ENCODE peak calls at places on chromosomes 2 and 18, in six cellular contexts. D is esophagus squamous epithelium, H is Peyer's patch, J is uterus, G is transverse colon, X is body of pancreas. B is an unnamed sample. For H3K4me1, the result is how much of the 10 kb centered on the place peaks cover.

GRCh38 chr2:105329561-105330495 is at the start of gene TGFBRAP1:
- DNase-seq in X (peak), D (no peak), G (peak), H (peak), J (peak), B (peak)

GRCh38 chr2:174699993-174700766 is 64.1 kb downstream of the CHRNA1 start:
- DNase-seq in J (no peak), G (no peak), D (no peak), H (no peak), X (no peak), B (no peak)

GRCh38 chr2:160967523-160967922 is 192.7 kb upstream of the TANK start:
- DNase-seq in H (no peak), J (no peak), D (no peak), G (no peak), X (no peak), B (no peak)

GRCh38 chr2:64402876-64403275 is 51.1 kb upstream of the LGALSL start:
- DNase-seq in H (no peak), D (no peak), J (peak), G (no peak), X (no peak), B (no peak)

GRCh38 chr2:143177081-143177786 is 48.0 kb downstream of the ARHGAP15 start:
- DNase-seq in G (no peak), H (no peak), J (no peak), D (no peak), X (no peak), B (no peak)

GRCh38 chr2:42961385-42961800 is 169.0 kb upstream of the HAAO start:
- DNase-seq in J (peak), D (no peak), G (no peak), H (no peak), X (no peak), B (no peak)

GRCh38 chr2:194826241-194826640 is 830.8 kb upstream of the SLC39A10 start:
- DNase-seq in H (no peak), D (no peak), X (no peak), J (no peak), G (no peak), B (no peak)

GRCh38 chr2:39608690-39609457 is 56.8 kb upstream of the TMEM178A start:
- DNase-seq in D (no peak), G (no peak), H (no peak), X (peak), J (no peak), B (no peak)

GRCh38 chr2:98561902-98562695 is 46.2 kb downstream of the COA5 start:
- DNase-seq in G (no peak), D (no peak), H (no peak), J (no peak), X (no peak), B (no peak)

GRCh38 chr2:107338059-107338458 is 452.1 kb upstream of the ST6GAL2 start:
- DNase-seq in X (no peak), H (no peak), G (no peak), D (no peak), J (no peak), B (no peak)

GRCh38 chr2:111119847-111120252 is 864 bp upstream of the BCL2L11 start:
- DNase-seq in D (no peak), H (no peak), J (no peak), G (peak), X (no peak), B (peak)

GRCh38 chr2:57570961-57571360 is 475.6 kb upstream of the VRK2 start:
- DNase-seq in X (no peak), G (no peak), H (no peak), J (no peak), D (no peak), B (no peak)

GRCh38 chr2:7539760-7540159 is 622.5 kb downstream of the RNF144A start:
- DNase-seq in J (no peak), H (no peak), D (no peak), X (no peak), G (no peak), B (no peak)

GRCh38 chr18:30730915-30731314 is 311.6 kb downstream of the DSC3 start:
- DNase-seq in H (no peak), X (no peak), D (no peak), G (no peak), J (no peak), B (no peak)

GRCh38 chr2:207311316-207312005 is 145.7 kb upstream of the KLF7 start:
- DNase-seq in H (no peak), J (peak), D (no peak), X (peak), G (peak), B (peak)

GRCh38 chr18:2223859-2224258 is 347.4 kb downstream of the METTL4 start:
- DNase-seq in X (no peak), H (no peak), D (no peak), J (no peak), G (no peak), B (no peak)

GRCh38 chr18:59446012-59446411 is 86.9 kb upstream of the LMAN1 start:
- DNase-seq in G (no peak), D (no peak), X (no peak), J (no peak), H (no peak), B (no peak)

GRCh38 chr2:239293450-239294430 is 107.1 kb downstream of the HDAC4 start:
- DNase-seq in H (peak), J (no peak), G (peak), D (no peak), X (no peak), B (no peak)

GRCh38 chr2:27954261-27954673 is 63.7 kb downstream of the BABAM2 start:
- DNase-seq in J (no peak), D (no peak), H (no peak), X (no peak), G (peak), B (no peak)

GRCh38 chr18:49725809-49726514 is 87.4 kb downstream of the ACAA2 start:
- DNase-seq in J (peak), X (peak), D (no peak), H (no peak), G (peak), B (peak)

GRCh38 chr2:42492691-42493467 is 903 bp downstream of the KCNG3 start:
- DNase-seq in X (peak), H (peak), J (no peak), G (peak), D (no peak), B (no peak)

GRCh38 chr18:32896781-32897547 is 124.1 kb upstream of the KLHL14 start:
- DNase-seq in J (no peak), D (no peak), X (no peak), H (no peak), G (no peak), B (no peak)

GRCh38 chr2:73821227-73821626 is 7.5 kb upstream of the STAMBP start:
- DNase-seq in J (no peak), H (no peak), G (no peak), D (no peak), X (no peak), B (no peak)

GRCh38 chr2:137185378-137186078 is 420.2 kb downstream of the THSD7B start:
- DNase-seq in G (no peak), J (no peak), H (no peak), D (no peak), X (no peak), B (no peak)

GRCh38 chr2:66569321-66569851 is 134.5 kb downstream of the MEIS1 start:
- DNase-seq in G (no peak), J (peak), X (no peak), D (no peak), H (no peak), B (no peak)

GRCh38 chr2:228545041-228545440 is 363.6 kb upstream of the SPHKAP start:
- DNase-seq in D (no peak), J (no peak), H (no peak), G (no peak), X (no peak), B (no peak)

GRCh38 chr2:5444854-5445253 is 247.3 kb upstream of the SOX11 start:
- DNase-seq in G (no peak), J (no peak), X (no peak), H (no peak), D (no peak), B (no peak)

GRCh38 chr2:200159829-200160781 is 146.4 kb upstream of the SPATS2L start:
- DNase-seq in G (no peak), D (no peak), H (no peak), J (no peak), X (no peak), B (no peak)

GRCh38 chr2:111121873-111122630 is 1.3 kb downstream of the BCL2L11 start:
- DNase-seq in J (peak), G (peak), H (peak), X (peak), D (peak), B (peak)

GRCh38 chr18:57004366-57005121 is 142.3 kb upstream of the BOD1L2 start:
- DNase-seq in X (no peak), D (no peak), G (no peak), J (no peak), H (no peak), B (no peak)

GRCh38 chr2:73283545-73284295 is 558 bp downstream of the FBXO41 start:
- DNase-seq in X (no peak), J (no peak), G (no peak), H (no peak), D (no peak), B (no peak)

GRCh38 chr2:128321784-128322650 is 3.3 kb upstream of the HS6ST1 start:
- DNase-seq in X (peak), D (no peak), G (peak), H (peak), J (peak), B (peak)
- TF ChIP-seq POLR2A in X (peak), D (peak), G (peak), H (no peak), J (peak), B (peak)

GRCh38 chr2:172439911-172440310 is 12.5 kb downstream of the ITGA6 start:
- DNase-seq in H (no peak), J (no peak), D (no peak), G (no peak), X (no peak), B (no peak)
- H3K4me1 ChIP-seq in H (under half), J (under half), D (half or more), G (under half), X (half or more), B (under half)

GRCh38 chr2:179272406-179273192 is 8.0 kb upstream of the SESTD1 start:
- DNase-seq in D (no peak), X (no peak), H (no peak), J (no peak), G (no peak), B (no peak)
- H3K4me3 ChIP-seq in D (peak), X (no peak), H (no peak), J (no peak), G (no peak), B (no peak)

DNA sequence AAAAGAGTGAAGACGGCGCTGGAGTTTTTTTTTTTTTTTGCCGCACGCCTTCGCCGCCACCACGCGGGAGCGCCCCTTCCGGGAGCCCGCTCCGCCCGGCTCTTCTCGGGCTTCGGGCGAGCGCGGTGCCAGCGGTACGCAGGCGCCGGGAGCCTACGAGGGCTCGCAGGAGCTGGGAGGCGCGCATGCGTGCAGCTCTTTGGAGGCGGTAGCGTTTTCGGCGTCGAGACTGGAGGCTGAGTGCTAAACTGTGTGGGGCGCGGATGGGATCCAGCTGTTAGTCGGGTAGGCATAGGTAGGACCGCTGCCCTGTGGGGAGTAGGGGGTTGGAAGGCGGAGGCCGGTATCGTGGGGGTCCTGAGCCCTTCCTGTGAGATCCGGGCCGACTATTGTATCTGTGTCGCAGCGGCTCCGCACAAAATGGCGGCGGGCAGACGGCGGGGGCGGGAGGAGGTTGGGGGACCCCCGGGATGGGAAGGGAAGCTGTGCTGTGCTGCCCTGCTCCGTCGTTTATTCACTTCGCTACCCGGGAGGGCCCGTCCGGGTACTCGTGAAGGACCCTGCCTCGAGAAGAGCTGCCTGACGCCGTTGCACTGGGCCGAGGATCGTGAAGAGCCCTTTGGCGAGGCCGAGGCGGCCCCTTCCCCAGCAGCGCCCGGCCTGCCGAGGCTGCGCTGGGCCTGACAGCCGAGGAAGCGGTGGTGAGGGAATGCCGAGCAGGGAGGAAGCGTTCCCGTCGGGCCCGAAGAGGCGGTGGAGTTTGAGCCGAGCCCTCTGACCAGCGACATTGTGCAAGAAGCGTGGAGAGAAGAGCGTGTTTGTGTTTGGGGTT is at the start of gene ZNF638:
- DNase-seq in J (peak), G (peak), D (peak), H (peak), X (peak), B (peak)
- TF ChIP-seq POLR2A in J (peak), G (peak), D (peak), H (peak), X (peak), B (peak)

DNA sequence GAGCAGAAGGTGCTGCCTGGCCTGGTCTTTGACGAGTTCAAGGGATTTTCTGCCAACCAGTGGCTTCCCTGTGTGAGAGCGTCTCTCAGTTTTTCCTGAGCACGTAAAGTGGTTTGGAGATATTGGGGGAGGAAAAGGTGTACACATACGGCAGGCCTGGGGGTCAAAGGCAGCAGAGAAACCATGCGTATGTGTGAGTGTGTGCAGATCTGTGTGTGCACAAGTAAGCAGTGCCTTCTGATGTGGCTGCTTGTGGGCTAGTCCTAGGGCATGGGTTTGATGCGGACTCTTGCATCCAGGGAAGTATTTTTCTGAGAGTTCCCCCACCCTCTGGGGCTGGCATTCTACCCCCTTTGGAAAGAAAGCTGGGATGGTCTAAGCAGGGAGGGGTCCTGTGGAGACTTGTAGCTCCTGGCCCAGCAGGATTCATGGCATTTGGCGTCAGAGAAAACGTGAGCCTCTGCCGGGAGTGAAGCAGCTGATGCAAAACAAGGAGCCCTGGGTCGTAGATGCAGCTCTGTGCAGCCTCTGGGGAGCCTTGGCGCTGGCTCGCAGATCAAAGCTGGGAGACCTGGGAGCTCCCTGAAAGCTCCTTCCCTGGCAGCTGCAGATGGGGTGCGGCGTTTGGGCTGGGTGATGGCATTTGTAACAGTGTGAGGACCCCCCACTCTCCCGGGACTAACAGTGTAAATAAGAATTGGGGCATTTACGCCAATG is 148.2 kb downstream of the KLHL29 start:
- DNase-seq in G (no peak), X (no peak), D (no peak), J (no peak), H (no peak), B (no peak)
- H3K4me1 ChIP-seq in G (under half), X (under half), D (half or more), J (under half), H (under half), B (under half)